ENCODE peak calls at places on chromosome 3, in five cellular contexts. One of them, this sample, is unnamed.

GRCh38 chr3:73055583-73056364 is 5.7 kb upstream of the EBLN2 start:
- DNase-seq in NCI-H1105: no peak
- DNase-seq in stimulated activated CD4-positive, alpha-beta T cell treated with anti-CD3 and anti-CD28 coated beads, TNF-alpha, amount 100 ng/mL, for 4 hours: no peak
- DNase-seq in transverse colon: no peak
- DNase-seq in RCC 7860: no peak
- DNase-seq in this sample: no peak

GRCh38 chr3:195081242-195081963 is 189.6 kb downstream of the XXYLT1 start:
- DNase-seq in NCI-H1105: peak
- DNase-seq in stimulated activated CD4-positive, alpha-beta T cell treated with anti-CD3 and anti-CD28 coated beads, TNF-alpha, amount 100 ng/mL, for 4 hours: no peak
- DNase-seq in transverse colon: no peak
- DNase-seq in RCC 7860: no peak
- DNase-seq in this sample: peak

GRCh38 chr3:16146015-16146730 is 28.3 kb upstream of the GALNT15 start:
- DNase-seq in NCI-H1105: no peak
- DNase-seq in stimulated activated CD4-positive, alpha-beta T cell treated with anti-CD3 and anti-CD28 coated beads, TNF-alpha, amount 100 ng/mL, for 4 hours: no peak
- DNase-seq in transverse colon: no peak
- DNase-seq in RCC 7860: no peak
- DNase-seq in this sample: no peak

GRCh38 chr3:105369501-105370371 is 3.0 kb downstream of the ALCAM start:
- DNase-seq in NCI-H1105: peak
- DNase-seq in stimulated activated CD4-positive, alpha-beta T cell treated with anti-CD3 and anti-CD28 coated beads, TNF-alpha, amount 100 ng/mL, for 4 hours: no peak
- DNase-seq in transverse colon: peak
- DNase-seq in RCC 7860: peak
- DNase-seq in this sample: no peak

GRCh38 chr3:44077267-44077666 is 164.4 kb upstream of the TOPAZ1 start:
- DNase-seq in NCI-H1105: no peak
- DNase-seq in stimulated activated CD4-positive, alpha-beta T cell treated with anti-CD3 and anti-CD28 coated beads, TNF-alpha, amount 100 ng/mL, for 4 hours: no peak
- DNase-seq in transverse colon: no peak
- DNase-seq in RCC 7860: no peak
- DNase-seq in this sample: no peak

GRCh38 chr3:79016587-79017380 is 751.0 kb downstream of the ROBO1 start:
- DNase-seq in NCI-H1105: no peak
- DNase-seq in stimulated activated CD4-positive, alpha-beta T cell treated with anti-CD3 and anti-CD28 coated beads, TNF-alpha, amount 100 ng/mL, for 4 hours: no peak
- DNase-seq in transverse colon: no peak
- DNase-seq in RCC 7860: no peak
- DNase-seq in this sample: no peak

GRCh38 chr3:9399746-9400145 is 2.3 kb downstream of the SETD5 start:
- DNase-seq in NCI-H1105: peak
- DNase-seq in stimulated activated CD4-positive, alpha-beta T cell treated with anti-CD3 and anti-CD28 coated beads, TNF-alpha, amount 100 ng/mL, for 4 hours: no peak
- DNase-seq in transverse colon: peak
- DNase-seq in RCC 7860: peak
- DNase-seq in this sample: peak

GRCh38 chr3:193502871-193503270 is 51.8 kb downstream of the ATP13A4 start:
- DNase-seq in NCI-H1105: no peak
- DNase-seq in stimulated activated CD4-positive, alpha-beta T cell treated with anti-CD3 and anti-CD28 coated beads, TNF-alpha, amount 100 ng/mL, for 4 hours: no peak
- DNase-seq in transverse colon: no peak
- DNase-seq in RCC 7860: no peak
- DNase-seq in this sample: no peak

GRCh38 chr3:90129710-90130109 is 1022.3 kb downstream of the EPHA3 start:
- DNase-seq in NCI-H1105: no peak
- DNase-seq in stimulated activated CD4-positive, alpha-beta T cell treated with anti-CD3 and anti-CD28 coated beads, TNF-alpha, amount 100 ng/mL, for 4 hours: no peak
- DNase-seq in transverse colon: no peak
- DNase-seq in RCC 7860: no peak
- DNase-seq in this sample: no peak

GRCh38 chr3:52544937-52545336 is 8.5 kb downstream of the UQCC5 start:
- DNase-seq in NCI-H1105: no peak
- DNase-seq in stimulated activated CD4-positive, alpha-beta T cell treated with anti-CD3 and anti-CD28 coated beads, TNF-alpha, amount 100 ng/mL, for 4 hours: no peak
- DNase-seq in transverse colon: no peak
- DNase-seq in RCC 7860: no peak
- DNase-seq in this sample: no peak

GRCh38 chr3:157786216-157786615 is 283.0 kb upstream of the VEPH1 start:
- DNase-seq in NCI-H1105: no peak
- DNase-seq in stimulated activated CD4-positive, alpha-beta T cell treated with anti-CD3 and anti-CD28 coated beads, TNF-alpha, amount 100 ng/mL, for 4 hours: no peak
- DNase-seq in transverse colon: no peak
- DNase-seq in RCC 7860: peak
- DNase-seq in this sample: peak

GRCh38 chr3:76097588-76097975 is 312.2 kb upstream of the ZNF717 start:
- DNase-seq in NCI-H1105: no peak
- DNase-seq in stimulated activated CD4-positive, alpha-beta T cell treated with anti-CD3 and anti-CD28 coated beads, TNF-alpha, amount 100 ng/mL, for 4 hours: no peak
- DNase-seq in transverse colon: no peak
- DNase-seq in RCC 7860: no peak
- DNase-seq in this sample: no peak

GRCh38 chr3:58236527-58237237 is 910 bp upstream of the ABHD6 start:
- DNase-seq in NCI-H1105: no peak
- DNase-seq in stimulated activated CD4-positive, alpha-beta T cell treated with anti-CD3 and anti-CD28 coated beads, TNF-alpha, amount 100 ng/mL, for 4 hours: no peak
- DNase-seq in transverse colon: peak
- DNase-seq in RCC 7860: no peak
- DNase-seq in this sample: no peak

GRCh38 chr3:185818267-185818875 is 6.5 kb downstream of the IGF2BP2 start:
- DNase-seq in NCI-H1105: no peak
- DNase-seq in stimulated activated CD4-positive, alpha-beta T cell treated with anti-CD3 and anti-CD28 coated beads, TNF-alpha, amount 100 ng/mL, for 4 hours: no peak
- DNase-seq in transverse colon: no peak
- DNase-seq in RCC 7860: no peak
- DNase-seq in this sample: no peak

GRCh38 chr3:88985491-88985890 is 121.9 kb upstream of the EPHA3 start:
- DNase-seq in NCI-H1105: no peak
- DNase-seq in stimulated activated CD4-positive, alpha-beta T cell treated with anti-CD3 and anti-CD28 coated beads, TNF-alpha, amount 100 ng/mL, for 4 hours: no peak
- DNase-seq in transverse colon: no peak
- DNase-seq in RCC 7860: no peak
- DNase-seq in this sample: peak

GRCh38 chr3:72818092-72818721 is 30.0 kb downstream of the SHQ1 start:
- DNase-seq in NCI-H1105: no peak
- DNase-seq in stimulated activated CD4-positive, alpha-beta T cell treated with anti-CD3 and anti-CD28 coated beads, TNF-alpha, amount 100 ng/mL, for 4 hours: no peak
- DNase-seq in transverse colon: no peak
- DNase-seq in RCC 7860: peak
- DNase-seq in this sample: no peak

GRCh38 chr3:107206141-107206540 is 171.1 kb upstream of the CCDC54 start:
- DNase-seq in NCI-H1105: no peak
- DNase-seq in stimulated activated CD4-positive, alpha-beta T cell treated with anti-CD3 and anti-CD28 coated beads, TNF-alpha, amount 100 ng/mL, for 4 hours: no peak
- DNase-seq in transverse colon: no peak
- DNase-seq in RCC 7860: peak
- DNase-seq in this sample: no peak

GRCh38 chr3:142152349-142152748 is 3.0 kb upstream of the TFDP2 start:
- DNase-seq in NCI-H1105: no peak
- DNase-seq in stimulated activated CD4-positive, alpha-beta T cell treated with anti-CD3 and anti-CD28 coated beads, TNF-alpha, amount 100 ng/mL, for 4 hours: no peak
- DNase-seq in transverse colon: no peak
- DNase-seq in RCC 7860: no peak
- DNase-seq in this sample: no peak